ENCODE peak calls at places on chromosomes 5 and 9, in six cellular contexts. One of them, this sample, is unnamed.

GRCh38 chr5:16881253-16881652 is 54.8 kb downstream of the MYO10 start:
- DNase-seq in T-cell: no peak
- DNase-seq in NCI-H1092 treated with DMSO at 0.1 percent for 48 hours: no peak
- DNase-seq in IMR-90: no peak
- DNase-seq in NCI-H2171 treated with DMSO at 0.1 percent for 48 hours: no peak
- DNase-seq in AG10803: no peak
- DNase-seq in this sample: no peak

GRCh38 chr5:94181940-94182339 is 436.5 kb downstream of the KIAA0825 start:
- DNase-seq in NCI-H2171 treated with DMSO at 0.1 percent for 48 hours: no peak
- DNase-seq in IMR-90: peak; percentile 24
- DNase-seq in AG10803: no peak
- DNase-seq in NCI-H1092 treated with DMSO at 0.1 percent for 48 hours: no peak
- DNase-seq in T-cell: no peak
- DNase-seq in this sample: peak; percentile 9

GRCh38 chr5:110616009-110616408 is 110.5 kb downstream of the TMEM232 start:
- DNase-seq in AG10803: no peak
- DNase-seq in T-cell: no peak
- DNase-seq in NCI-H1092 treated with DMSO at 0.1 percent for 48 hours: no peak
- DNase-seq in IMR-90: no peak
- DNase-seq in NCI-H2171 treated with DMSO at 0.1 percent for 48 hours: no peak
- DNase-seq in this sample: no peak

GRCh38 chr5:151632941-151633340 is 41.8 kb upstream of the FAT2 start:
- DNase-seq in AG10803: no peak
- DNase-seq in T-cell: no peak
- DNase-seq in NCI-H1092 treated with DMSO at 0.1 percent for 48 hours: no peak
- DNase-seq in NCI-H2171 treated with DMSO at 0.1 percent for 48 hours: no peak
- DNase-seq in IMR-90: no peak
- DNase-seq in this sample: no peak

GRCh38 chr5:88824892-88825781 is 57.8 kb downstream of the MEF2C start:
- DNase-seq in T-cell: no peak
- DNase-seq in AG10803: peak; percentile 76
- DNase-seq in NCI-H1092 treated with DMSO at 0.1 percent for 48 hours: no peak
- DNase-seq in IMR-90: peak; percentile 67
- DNase-seq in NCI-H2171 treated with DMSO at 0.1 percent for 48 hours: no peak
- DNase-seq in this sample: no peak

GRCh38 chr5:130066644-130067043 is 162.4 kb downstream of the CHSY3 start:
- DNase-seq in AG10803: peak; percentile 67
- DNase-seq in T-cell: no peak
- DNase-seq in NCI-H2171 treated with DMSO at 0.1 percent for 48 hours: no peak
- DNase-seq in IMR-90: no peak
- DNase-seq in NCI-H1092 treated with DMSO at 0.1 percent for 48 hours: no peak
- DNase-seq in this sample: no peak

GRCh38 chr5:36646507-36647023 is 40.2 kb downstream of the SLC1A3 start:
- DNase-seq in NCI-H1092 treated with DMSO at 0.1 percent for 48 hours: no peak
- DNase-seq in AG10803: no peak
- DNase-seq in IMR-90: no peak
- DNase-seq in NCI-H2171 treated with DMSO at 0.1 percent for 48 hours: no peak
- DNase-seq in T-cell: no peak
- DNase-seq in this sample: no peak

GRCh38 chr5:73299017-73299630 is 126.1 kb downstream of the TMEM174 start:
- DNase-seq in NCI-H1092 treated with DMSO at 0.1 percent for 48 hours: no peak
- DNase-seq in IMR-90: no peak
- DNase-seq in AG10803: no peak
- DNase-seq in T-cell: no peak
- DNase-seq in NCI-H2171 treated with DMSO at 0.1 percent for 48 hours: no peak
- DNase-seq in this sample: peak; percentile 49

GRCh38 chr9:21114311-21114710 is 27.3 kb downstream of the IFNW1 start:
- DNase-seq in AG10803: no peak
- DNase-seq in IMR-90: no peak
- DNase-seq in T-cell: no peak
- DNase-seq in NCI-H2171 treated with DMSO at 0.1 percent for 48 hours: no peak
- DNase-seq in NCI-H1092 treated with DMSO at 0.1 percent for 48 hours: no peak
- DNase-seq in this sample: no peak

GRCh38 chr5:119328753-119329602 is 26.8 kb upstream of the TNFAIP8 start:
- DNase-seq in AG10803: peak; percentile 78
- DNase-seq in T-cell: peak; percentile 43
- DNase-seq in NCI-H1092 treated with DMSO at 0.1 percent for 48 hours: no peak
- DNase-seq in IMR-90: peak; percentile 87
- DNase-seq in NCI-H2171 treated with DMSO at 0.1 percent for 48 hours: peak; percentile 9
- DNase-seq in this sample: no peak

GRCh38 chr5:56105511-56106372 is 111.0 kb upstream of the IL6ST start:
- DNase-seq in AG10803: peak; percentile 66
- DNase-seq in NCI-H1092 treated with DMSO at 0.1 percent for 48 hours: no peak
- DNase-seq in T-cell: no peak
- DNase-seq in IMR-90: no peak
- DNase-seq in NCI-H2171 treated with DMSO at 0.1 percent for 48 hours: no peak
- DNase-seq in this sample: no peak

GRCh38 chr9:127589955-127590370 is 22.1 kb upstream of the STXBP1 start:
- DNase-seq in NCI-H1092 treated with DMSO at 0.1 percent for 48 hours: peak; percentile 64
- DNase-seq in IMR-90: peak; percentile 77
- DNase-seq in T-cell: no peak
- DNase-seq in AG10803: peak; percentile 79
- DNase-seq in NCI-H2171 treated with DMSO at 0.1 percent for 48 hours: peak; percentile 91
- DNase-seq in this sample: peak; percentile 87

GRCh38 chr9:95189230-95190098 is 128.0 kb downstream of the FANCC start:
- DNase-seq in T-cell: peak; percentile 7
- DNase-seq in NCI-H1092 treated with DMSO at 0.1 percent for 48 hours: no peak
- DNase-seq in IMR-90: peak; percentile 91
- DNase-seq in NCI-H2171 treated with DMSO at 0.1 percent for 48 hours: no peak
- DNase-seq in AG10803: no peak
- DNase-seq in this sample: no peak

GRCh38 chr5:21806943-21807342 is 1046.2 kb downstream of the CDH12 start:
- DNase-seq in IMR-90: peak; percentile 87
- DNase-seq in NCI-H1092 treated with DMSO at 0.1 percent for 48 hours: no peak
- DNase-seq in AG10803: peak; percentile 25
- DNase-seq in NCI-H2171 treated with DMSO at 0.1 percent for 48 hours: no peak
- DNase-seq in T-cell: peak; percentile 0
- DNase-seq in this sample: no peak

GRCh38 chr5:91219141-91219802 is 163.8 kb downstream of the ARRDC3 start:
- DNase-seq in AG10803: peak; percentile 73
- DNase-seq in NCI-H1092 treated with DMSO at 0.1 percent for 48 hours: no peak
- DNase-seq in IMR-90: peak; percentile 85
- DNase-seq in T-cell: no peak
- DNase-seq in NCI-H2171 treated with DMSO at 0.1 percent for 48 hours: no peak
- DNase-seq in this sample: no peak

GRCh38 chr9:79671558-79671957 is 99.8 kb downstream of the TLE4 start:
- DNase-seq in T-cell: no peak
- DNase-seq in NCI-H2171 treated with DMSO at 0.1 percent for 48 hours: no peak
- DNase-seq in NCI-H1092 treated with DMSO at 0.1 percent for 48 hours: no peak
- DNase-seq in IMR-90: peak; percentile 47
- DNase-seq in AG10803: no peak
- DNase-seq in this sample: no peak

GRCh38 chr5:122311400-122311887 is 593 bp upstream of the SNCAIP start:
- DNase-seq in AG10803: no peak
- DNase-seq in NCI-H2171 treated with DMSO at 0.1 percent for 48 hours: no peak
- DNase-seq in T-cell: no peak
- DNase-seq in NCI-H1092 treated with DMSO at 0.1 percent for 48 hours: peak; percentile 47
- DNase-seq in IMR-90: no peak
- DNase-seq in this sample: no peak

GRCh38 chr5:177434437-177434836 is 8.0 kb downstream of the GRK6 start:
- DNase-seq in T-cell: no peak
- DNase-seq in AG10803: no peak
- DNase-seq in NCI-H1092 treated with DMSO at 0.1 percent for 48 hours: no peak
- DNase-seq in NCI-H2171 treated with DMSO at 0.1 percent for 48 hours: no peak
- DNase-seq in IMR-90: no peak
- DNase-seq in this sample: no peak

GRCh38 chr5:14469485-14470377 is 111.9 kb upstream of the OTULINL start:
- DNase-seq in T-cell: no peak
- DNase-seq in IMR-90: no peak
- DNase-seq in NCI-H1092 treated with DMSO at 0.1 percent for 48 hours: no peak
- DNase-seq in NCI-H2171 treated with DMSO at 0.1 percent for 48 hours: peak; percentile 27
- DNase-seq in AG10803: peak; percentile 16
- DNase-seq in this sample: no peak

This sample was measured in NCI-H524.